ENCODE peak calls at places on chromosomes 2 and 18, in nine cellular contexts. G is heart right ventricle, C is upper lobe of right lung, D is tibial nerve, H is neural progenitor cell, L is IMR-90, Z is transverse colon, O is lower lobe of right lung, U is testis. M is an unnamed sample. For H3K4me1, the result is how much of the 10 kb centered on the place peaks cover.

GRCh38 chr2:164044637-164045036 is 308.8 kb upstream of the FIGN start:
- DNase-seq in H (no peak), O (no peak), G (peak), L (no peak), C (no peak), D (no peak), U (no peak), Z (no peak), M (no peak)

GRCh38 chr2:181805228-181806038 is 86.1 kb upstream of the ITPRID2 start:
- DNase-seq in Z (no peak), G (no peak), O (no peak), D (no peak), U (no peak), L (peak), H (no peak), C (no peak), M (no peak)

GRCh38 chr18:42155024-42155423 is 200.0 kb downstream of the PIK3C3 start:
- DNase-seq in L (no peak), C (no peak), D (no peak), G (peak), O (no peak), U (no peak), H (peak), Z (no peak), M (no peak)

GRCh38 chr2:24077535-24077877 is 1.4 kb upstream of the SF3B6 start:
- DNase-seq in O (no peak), L (no peak), H (no peak), D (no peak), Z (no peak), U (no peak), C (no peak), G (no peak), M (no peak)

GRCh38 chr2:20669609-20670314 is 2.8 kb downstream of the GDF7 start:
- DNase-seq in G (no peak), U (no peak), C (peak), Z (no peak), L (no peak), O (no peak), H (peak), D (no peak), M (no peak)

GRCh38 chr2:174438146-174438886 is 42.8 kb downstream of the SCRN3 start:
- DNase-seq in D (peak), H (no peak), C (no peak), G (peak), O (no peak), Z (no peak), U (no peak), L (no peak), M (no peak)

GRCh38 chr2:47070155-47070919 is 84.8 kb downstream of the STPG4 start:
- DNase-seq in U (peak), Z (no peak), C (no peak), L (no peak), G (no peak), H (no peak), O (peak), D (no peak), M (no peak)

GRCh38 chr2:140695163-140695562 is 1435.7 kb downstream of the LRP1B start:
- DNase-seq in U (no peak), O (no peak), G (no peak), D (no peak), C (no peak), L (peak), Z (no peak), H (peak), M (no peak)

GRCh38 chr2:206176128-206176527 is 16.4 kb downstream of the EEF1B2 start:
- DNase-seq in L (peak), U (no peak), G (no peak), H (no peak), Z (no peak), O (no peak), D (no peak), C (no peak), M (no peak)

GRCh38 chr18:77444385-77444784 is 194.7 kb downstream of the GALR1 start:
- DNase-seq in L (no peak), G (no peak), D (no peak), C (no peak), H (no peak), O (no peak), U (no peak), Z (no peak), M (no peak)

GRCh38 chr2:37588316-37588777 is 83.1 kb downstream of the CDC42EP3 start:
- DNase-seq in H (no peak), O (no peak), C (no peak), L (peak), U (no peak), G (no peak), D (no peak), Z (no peak), M (no peak)
- H3K4me1 ChIP-seq in H (under half), O (half or more), C (under half), L (under half), U (under half), G (under half), D (half or more), Z (under half), M (under half)

GRCh38 chr18:79133724-79134123 is 64.5 kb downstream of the ATP9B start:
- DNase-seq in L (no peak), C (no peak), G (peak), D (no peak), O (no peak), H (no peak), U (no peak), Z (no peak), M (no peak)

GRCh38 chr18:79135924-79136323 is 66.7 kb downstream of the ATP9B start:
- DNase-seq in L (no peak), O (no peak), Z (no peak), U (no peak), H (no peak), G (no peak), C (no peak), D (no peak), M (no peak)

GRCh38 chr18:79136742-79137141 is 67.5 kb downstream of the ATP9B start:
- DNase-seq in D (no peak), U (no peak), G (no peak), C (no peak), L (no peak), Z (no peak), H (no peak), O (no peak), M (no peak)

GRCh38 chr18:79139206-79139605 is 70.0 kb downstream of the ATP9B start:
- DNase-seq in U (no peak), C (no peak), Z (no peak), H (no peak), D (no peak), L (peak), G (no peak), O (no peak), M (no peak)
- H3K4me3 ChIP-seq in U (no peak), C (no peak), Z (no peak), H (no peak), D (no peak), L (no peak), G (no peak), O (no peak), M (no peak)

DNA sequence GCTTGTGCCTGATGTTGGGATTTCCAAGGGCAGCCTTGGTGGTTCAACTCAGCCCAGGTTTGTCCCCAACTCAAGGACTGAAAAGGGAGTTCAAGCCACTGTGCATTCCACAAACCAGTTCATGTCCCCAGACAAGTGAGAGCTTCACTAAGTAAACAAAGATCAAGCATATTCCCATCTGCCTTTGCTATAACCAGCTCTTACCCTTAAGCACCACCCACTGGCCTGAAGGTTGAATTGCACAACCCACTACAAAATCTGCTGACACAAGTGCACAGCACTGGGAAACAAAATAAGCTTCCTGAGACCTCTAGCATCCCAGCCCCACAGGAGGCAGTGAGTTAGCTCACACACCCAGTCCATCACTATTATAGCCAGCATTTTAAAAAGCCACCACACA is 516.7 kb downstream of the NR4A2 start:
- DNase-seq in O (no peak), Z (no peak), D (no peak), H (peak), U (peak), G (no peak), C (no peak), L (no peak), M (no peak)
- TF ChIP-seq CTCF in O (peak), Z (peak), D (no peak), H (peak), U (no peak), G (no peak), C (no peak), L (no peak), M (no peak)

DNA sequence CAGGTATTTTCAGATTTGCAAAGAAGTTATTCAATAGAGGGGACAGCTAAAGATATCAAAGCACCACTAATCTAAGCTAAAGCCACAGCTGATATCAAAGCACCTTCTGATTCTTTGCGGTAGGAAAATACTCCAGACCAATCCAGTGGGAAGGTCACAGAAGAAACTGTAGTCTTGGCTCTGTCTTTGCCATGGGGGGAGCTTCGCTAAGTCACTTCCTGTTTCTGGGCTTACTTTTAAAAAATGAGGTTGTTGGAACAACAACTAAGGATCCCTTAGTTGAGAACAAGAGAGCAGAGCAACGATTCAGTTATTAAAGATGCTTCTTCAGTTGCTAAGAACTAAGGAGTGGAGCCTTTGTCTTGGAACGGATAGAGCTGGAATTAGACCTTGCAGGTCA is 12.2 kb downstream of the LPIN1 start:
- DNase-seq in O (no peak), Z (no peak), D (no peak), H (no peak), C (no peak), U (no peak), G (no peak), L (no peak), M (no peak)
- H3K4me1 ChIP-seq in O (under half), Z (under half), D (under half), H (under half), C (under half), U (under half), G (under half), L (under half), M (under half)

DNA sequence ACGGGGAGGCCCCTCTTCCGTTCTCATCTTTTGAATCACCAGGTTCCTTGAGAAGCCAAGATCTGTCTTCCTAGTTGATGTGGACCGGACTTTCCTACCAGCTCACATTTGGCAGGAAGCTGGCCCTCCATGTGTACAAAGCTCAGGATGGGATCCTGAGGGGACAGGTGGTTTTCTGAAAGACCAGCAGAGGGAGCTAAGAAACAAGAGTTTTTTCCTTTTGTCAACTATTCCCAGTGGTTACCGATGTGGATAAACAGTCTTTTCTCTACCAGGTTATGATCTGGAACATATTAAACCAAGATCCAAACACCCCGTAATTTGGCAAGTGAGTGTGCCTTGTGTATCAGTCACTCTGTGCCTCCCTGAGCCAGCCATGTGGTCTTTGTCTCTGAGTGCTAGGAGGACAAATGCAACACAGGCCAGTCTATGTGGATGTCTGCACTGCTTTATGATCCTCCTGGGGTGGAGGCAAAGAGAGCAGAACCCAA is 25.1 kb upstream of the ARHGAP25 start:
- DNase-seq in G (no peak), H (peak), D (no peak), C (no peak), L (peak), U (peak), Z (no peak), O (no peak), M (no peak)
- H3K4me3 ChIP-seq in G (no peak), H (no peak), D (no peak), C (no peak), L (no peak), U (no peak), Z (no peak), O (no peak), M (no peak)

GRCh38 chr2:154623819-154624218 is 74.7 kb upstream of the KCNJ3 start:
- DNase-seq in U (peak), G (peak), H (peak), L (peak), D (no peak), C (no peak), Z (peak), O (no peak), M (peak)
- TF ChIP-seq CTCF in U (peak), G (peak), H (peak), L (no peak), D (peak), C (peak), Z (peak), O (peak), M (no peak)

GRCh38 chr2:2270808-2271415 is 60.2 kb downstream of the MYT1L start:
- DNase-seq in H (no peak), O (no peak), U (no peak), D (no peak), Z (no peak), G (no peak), C (no peak), L (no peak), M (no peak)

GRCh38 chr2:2275451-2275850 is 55.6 kb downstream of the MYT1L start:
- DNase-seq in H (no peak), U (no peak), G (no peak), O (no peak), C (no peak), D (no peak), L (no peak), Z (no peak), M (no peak)

GRCh38 chr2:2271471-2271941 is 59.6 kb downstream of the MYT1L start:
- DNase-seq in D (no peak), U (peak), L (no peak), H (no peak), G (peak), C (no peak), O (no peak), Z (no peak), M (no peak)

GRCh38 chr2:2272841-2273240 is 58.2 kb downstream of the MYT1L start:
- DNase-seq in C (no peak), G (no peak), U (no peak), Z (no peak), D (no peak), O (no peak), L (no peak), H (no peak), M (no peak)

GRCh38 chr2:2273421-2273820 is 57.7 kb downstream of the MYT1L start:
- DNase-seq in H (no peak), O (no peak), L (no peak), D (no peak), U (no peak), G (no peak), C (no peak), Z (no peak), M (no peak)
- H3K4me1 ChIP-seq in H (under half), O (under half), L (under half), D (under half), U (under half), G (under half), C (under half), Z (under half), M (under half)

GRCh38 chr2:237661799-237662328 is 34.5 kb downstream of the LRRFIP1 start:
- DNase-seq in O (no peak), C (peak), Z (no peak), G (no peak), D (no peak), U (no peak), L (no peak), H (no peak), M (no peak)

GRCh38 chr2:237664151-237664550 is 36.8 kb downstream of the LRRFIP1 start:
- DNase-seq in H (no peak), L (no peak), G (no peak), U (no peak), O (no peak), D (no peak), Z (no peak), C (peak), M (no peak)

GRCh38 chr2:237663517-237663916 is 36.1 kb downstream of the LRRFIP1 start:
- DNase-seq in C (no peak), G (no peak), Z (no peak), L (no peak), D (no peak), H (no peak), U (no peak), O (no peak), M (no peak)

GRCh38 chr2:237660381-237660900 is 33.1 kb downstream of the LRRFIP1 start:
- DNase-seq in D (no peak), H (no peak), O (no peak), Z (no peak), C (peak), L (no peak), G (no peak), U (no peak), M (no peak)

DNA sequence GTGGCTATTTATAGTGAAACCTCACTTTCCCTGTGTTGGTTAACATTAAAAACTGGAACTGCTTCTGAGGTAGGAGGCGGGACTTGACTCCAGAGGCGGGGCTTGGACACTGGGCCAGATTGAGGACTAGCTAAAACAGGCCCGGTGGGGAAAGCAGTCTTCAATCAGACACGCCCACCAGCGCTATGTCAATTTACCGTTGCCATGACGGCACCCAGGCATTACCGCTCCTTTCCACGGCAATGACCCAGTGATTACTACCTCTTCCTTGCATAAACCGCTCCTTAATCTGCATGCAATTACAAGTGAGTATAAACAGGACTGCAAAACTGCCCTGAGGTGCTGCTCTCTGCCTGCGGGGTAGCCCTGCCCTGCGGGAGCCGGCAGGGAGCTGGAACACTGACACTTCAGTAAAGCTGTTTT is 35.3 kb downstream of the LRRFIP1 start:
- DNase-seq in Z (peak), L (peak), D (peak), H (peak), C (peak), O (peak), G (peak), U (peak), M (peak)
- H3K4me3 ChIP-seq in Z (no peak), L (no peak), D (no peak), H (no peak), C (no peak), O (peak), G (no peak), U (no peak), M (no peak)

GRCh38 chr2:160407393-160408204 is 86.0 kb downstream of the RBMS1 start:
- DNase-seq in O (peak), C (peak), H (peak), Z (peak), U (peak), L (peak), D (no peak), G (peak), M (peak)
- TF ChIP-seq CTCF in O (no peak), C (peak), H (no peak), Z (no peak), U (peak), L (no peak), D (no peak), G (no peak), M (no peak)

M was measured in mucosa of descending colon.